ENCODE peak calls at places on chromosome 18, in eight cellular contexts. F is brain microvascular endothelial cell, V is endothelial cell, B is glutamatergic neuron, N is Caco-2, D is body of pancreas, W is Panc1, J is BJ. K is an unnamed sample.

GRCh38 chr18:37564796-37565137 is 831 bp downstream of the CELF4 start:
- DNase-seq in F (peak; percentile 20), V (peak; percentile 88), B (no peak), N (peak; percentile 10), D (peak; percentile 61), W (no peak), J (no peak), K (peak; percentile 44)

GRCh38 chr18:79411614-79412526 is 16.1 kb downstream of the NFATC1 start:
- DNase-seq in F (no peak), V (no peak), B (peak; percentile 39), N (no peak), D (no peak), W (no peak), J (no peak), K (no peak)

GRCh38 chr18:73728657-73729056 is 419.0 kb downstream of the FBXO15 start:
- DNase-seq in F (no peak), V (no peak), B (no peak), N (no peak), D (no peak), W (no peak), J (no peak), K (no peak)

GRCh38 chr18:46622999-46623398 is 34.0 kb downstream of the LOXHD1 start:
- DNase-seq in F (no peak), V (no peak), B (no peak), N (no peak), D (no peak), W (no peak), J (no peak), K (no peak)

GRCh38 chr18:62868645-62869044 is 153.3 kb downstream of the PHLPP1 start:
- DNase-seq in F (no peak), V (no peak), B (no peak), N (no peak), D (no peak), W (no peak), J (no peak), K (no peak)

GRCh38 chr18:79523738-79524180 is 128.0 kb downstream of the NFATC1 start:
- DNase-seq in F (no peak), V (peak; percentile 0), B (no peak), N (no peak), D (no peak), W (no peak), J (no peak), K (no peak)

GRCh38 chr18:3624546-3624817 is 174.5 kb downstream of the TGIF1 start:
- DNase-seq in F (no peak), V (no peak), B (no peak), N (no peak), D (no peak), W (no peak), J (no peak), K (no peak)

GRCh38 chr18:44599409-44599808 is 81.3 kb upstream of the SETBP1 start:
- DNase-seq in F (peak; percentile 55), V (no peak), B (no peak), N (no peak), D (no peak), W (no peak), J (no peak), K (no peak)

GRCh38 chr18:3114456-3114855 is 101.5 kb upstream of the LPIN2 start:
- DNase-seq in F (no peak), V (no peak), B (no peak), N (no peak), D (no peak), W (no peak), J (no peak), K (no peak)

GRCh38 chr18:37419272-37419671 is 146.3 kb downstream of the CELF4 start:
- DNase-seq in F (no peak), V (no peak), B (no peak), N (no peak), D (no peak), W (no peak), J (peak; percentile 41), K (no peak)

GRCh38 chr18:46711444-46711863 is 45.4 kb downstream of the ST8SIA5 start:
- DNase-seq in F (no peak), V (no peak), B (peak; percentile 71), N (no peak), D (no peak), W (no peak), J (no peak), K (no peak)

GRCh38 chr18:304887-305529 is 37.2 kb upstream of the THOC1 start:
- DNase-seq in F (no peak), V (no peak), B (no peak), N (no peak), D (no peak), W (no peak), J (no peak), K (no peak)

DNA sequence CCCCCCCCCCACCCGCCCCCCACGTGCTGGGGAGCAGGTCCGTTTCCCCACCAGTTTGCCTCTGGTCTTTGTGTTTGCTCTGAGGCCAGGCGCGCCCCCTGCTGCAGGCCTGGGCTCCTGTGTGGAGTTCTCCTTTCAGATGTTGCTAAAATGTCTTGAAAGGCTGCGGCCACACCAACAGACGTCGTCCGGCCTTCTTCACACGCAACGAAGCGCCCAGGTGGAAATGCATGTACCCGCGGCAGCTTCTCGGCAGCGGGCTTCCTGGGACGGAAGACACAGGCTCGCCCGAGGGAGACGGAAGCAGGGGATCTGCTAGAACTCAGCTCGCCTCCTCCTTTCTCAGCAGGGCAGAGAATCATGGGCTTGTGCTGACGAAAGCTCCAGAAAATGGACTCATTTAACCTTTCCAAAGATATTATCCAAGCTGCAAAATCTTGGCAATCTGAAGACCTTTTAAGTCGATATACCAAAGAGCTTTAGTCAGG is 125.3 kb upstream of the ZNF516 start:
- DNase-seq in F (peak; percentile 64), V (peak; percentile 71), B (peak; percentile 77), N (no peak), D (peak; percentile 57), W (peak; percentile 12), J (no peak), K (peak; percentile 73)
- TF ChIP-seq CTCF in F (peak; percentile 80), V (peak; percentile 33), B (peak; percentile 44), N (no peak), D (peak; percentile 15), W (no peak), J (peak; percentile 85), K (peak; percentile 63)

GRCh38 chr18:42030586-42031182 is 75.7 kb downstream of the PIK3C3 start:
- DNase-seq in F (peak; percentile 29), V (peak; percentile 56), B (peak; percentile 57), N (peak; percentile 16), D (no peak), W (no peak), J (no peak), K (peak; percentile 37)
- TF ChIP-seq CTCF in F (peak; percentile 89), V (peak; percentile 57), B (peak; percentile 47), N (peak; percentile 32), D (peak; percentile 21), W (peak; percentile 63), J (peak; percentile 80), K (peak; percentile 65)

DNA sequence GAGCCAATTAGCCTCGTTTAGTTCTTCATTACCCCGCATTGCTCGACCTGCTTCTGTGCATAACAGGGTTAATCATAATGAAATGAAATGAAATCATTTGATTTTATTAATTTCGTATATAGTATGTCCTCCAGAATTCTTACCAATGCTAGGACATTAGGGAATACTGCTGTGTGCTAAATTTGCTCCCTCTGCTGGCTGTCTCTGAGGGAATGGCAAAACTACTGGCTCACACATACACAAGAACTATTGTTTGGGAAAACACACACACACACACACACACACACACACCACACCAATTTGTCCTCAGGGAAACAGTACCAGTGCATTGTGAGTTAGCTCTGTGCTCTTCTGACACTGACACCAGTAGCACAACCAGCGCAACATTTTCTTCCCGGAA is 273.3 kb upstream of the TCF4 start:
- DNase-seq in F (peak; percentile 49), V (peak; percentile 42), B (no peak), N (peak; percentile 5), D (peak; percentile 11), W (peak; percentile 7), J (no peak), K (peak; percentile 29)
- TF ChIP-seq CTCF in F (peak; percentile 80), V (no peak), B (no peak), N (peak; percentile 20), D (peak; percentile 23), W (peak; percentile 47), J (peak; percentile 69), K (no peak)

GRCh38 chr18:30999186-30999585 is 43.4 kb downstream of the DSC3 start:
- DNase-seq in F (no peak), V (no peak), B (no peak), N (no peak), D (no peak), W (no peak), J (no peak), K (no peak)
- TF ChIP-seq CTCF in F (no peak), V (no peak), B (no peak), N (no peak), D (no peak), W (no peak), J (no peak), K (no peak)

DNA sequence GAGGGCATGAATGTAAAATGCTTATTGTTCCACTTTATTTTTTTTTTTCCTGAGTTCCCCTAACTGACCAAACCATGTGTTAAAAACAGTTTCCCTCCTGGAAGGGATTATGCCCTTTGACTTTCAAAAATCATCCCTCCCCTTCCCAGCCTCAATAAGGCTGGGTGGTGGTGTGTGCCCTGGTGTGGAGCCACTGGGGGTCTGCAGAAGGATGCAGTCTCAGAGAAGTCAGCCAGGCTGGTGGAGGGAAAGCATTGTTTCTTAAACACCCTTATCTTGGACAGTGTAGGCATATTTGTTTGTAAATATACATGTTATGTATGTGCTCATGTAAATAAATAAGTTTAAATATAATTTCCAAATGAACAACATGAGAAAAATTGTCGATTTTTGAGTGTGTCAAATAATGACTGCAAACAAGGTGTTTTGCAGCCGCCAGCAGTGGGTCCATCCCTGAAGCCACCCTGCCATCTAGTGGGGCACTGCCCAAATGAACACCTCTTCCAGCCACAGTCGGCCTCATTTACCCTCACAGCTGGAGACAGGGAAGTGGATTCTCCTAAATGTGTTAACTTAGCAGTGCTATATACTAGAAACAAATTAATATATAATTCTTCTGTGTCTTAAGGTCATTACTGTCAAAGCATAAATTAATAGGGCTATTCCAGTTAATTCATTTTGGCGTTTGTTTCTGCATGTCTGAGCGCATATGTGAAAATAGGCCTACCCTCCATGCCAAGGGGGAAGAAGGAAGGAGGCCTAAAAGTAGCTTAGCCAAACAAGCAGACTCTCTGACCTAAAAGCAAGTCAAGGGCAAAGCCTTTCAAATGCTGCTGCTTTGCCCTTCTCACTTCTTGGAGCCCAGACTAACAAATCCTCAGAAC is 209.6 kb upstream of the PIK3C3 start:
- DNase-seq in F (peak; percentile 41), V (peak; percentile 70), B (peak; percentile 78), N (peak; percentile 18), D (peak; percentile 26), W (peak; percentile 15), J (no peak), K (peak; percentile 69)
- TF ChIP-seq CTCF in F (peak; percentile 87), V (peak; percentile 52), B (peak; percentile 55), N (peak; percentile 32), D (peak; percentile 43), W (peak; percentile 69), J (peak; percentile 65), K (peak; percentile 70)

GRCh38 chr18:13194239-13194638 is 24.3 kb upstream of the LDLRAD4 start:
- DNase-seq in F (no peak), V (no peak), B (no peak), N (no peak), D (no peak), W (no peak), J (no peak), K (no peak)
- TF ChIP-seq CTCF in F (no peak), V (no peak), B (no peak), N (no peak), D (no peak), W (no peak), J (no peak), K (no peak)

GRCh38 chr18:7177131-7177744 is 53.7 kb upstream of the LRRC30 start:
- DNase-seq in F (peak; percentile 86), V (peak; percentile 56), B (peak; percentile 63), N (peak; percentile 77), D (peak; percentile 75), W (peak; percentile 15), J (peak; percentile 24), K (peak; percentile 53)
- TF ChIP-seq CTCF in F (peak; percentile 92), V (peak; percentile 64), B (peak; percentile 66), N (peak; percentile 81), D (peak; percentile 60), W (peak; percentile 78), J (peak; percentile 81), K (peak; percentile 39)

GRCh38 chr18:31563778-31564177 is 27.9 kb upstream of the TTR start:
- DNase-seq in F (no peak), V (no peak), B (no peak), N (no peak), D (no peak), W (no peak), J (no peak), K (no peak)
- TF ChIP-seq CTCF in F (no peak), V (no peak), B (no peak), N (peak; percentile 12), D (no peak), W (peak; percentile 25), J (no peak), K (peak; percentile 26)

K was measured in Calu3.